ENCODE peak calls at places on chromosomes 7 and 10, in nine cellular contexts. One of them, this sample, is unnamed.

GRCh38 chr7:30717181-30717580 is 34.8 kb upstream of the INMT start:
- DNase-seq in HCT116: peak; percentile 37
- DNase-seq in breast epithelium: no peak
- DNase-seq in transverse colon: no peak
- DNase-seq in endothelial cell of umbilical vein: no peak
- DNase-seq in vagina: no peak
- DNase-seq in SK-N-SH: no peak
- DNase-seq in H1: no peak
- DNase-seq in stomach: no peak
- DNase-seq in this sample: no peak

GRCh38 chr7:154817224-154817896 is 185.6 kb downstream of the PAXIP1 start:
- DNase-seq in vagina: no peak
- DNase-seq in endothelial cell of umbilical vein: no peak
- DNase-seq in HCT116: no peak
- DNase-seq in transverse colon: no peak
- DNase-seq in breast epithelium: no peak
- DNase-seq in H1: no peak
- DNase-seq in SK-N-SH: no peak
- DNase-seq in stomach: no peak
- DNase-seq in this sample: no peak

GRCh38 chr7:45217358-45217757 is 59.8 kb downstream of the RAMP3 start:
- DNase-seq in stomach: no peak
- DNase-seq in endothelial cell of umbilical vein: no peak
- DNase-seq in HCT116: no peak
- DNase-seq in H1: no peak
- DNase-seq in vagina: peak; percentile 49
- DNase-seq in transverse colon: no peak
- DNase-seq in breast epithelium: no peak
- DNase-seq in SK-N-SH: peak; percentile 65
- DNase-seq in this sample: no peak

GRCh38 chr10:30389543-30389942 is 40.5 kb upstream of the MTPAP start:
- DNase-seq in vagina: no peak
- DNase-seq in H1: no peak
- DNase-seq in transverse colon: no peak
- DNase-seq in HCT116: no peak
- DNase-seq in endothelial cell of umbilical vein: no peak
- DNase-seq in breast epithelium: no peak
- DNase-seq in SK-N-SH: no peak
- DNase-seq in stomach: no peak
- DNase-seq in this sample: no peak

GRCh38 chr10:80609331-80609730 is 71.6 kb downstream of the SH2D4B start:
- DNase-seq in H1: no peak
- DNase-seq in transverse colon: no peak
- DNase-seq in HCT116: no peak
- DNase-seq in endothelial cell of umbilical vein: no peak
- DNase-seq in vagina: no peak
- DNase-seq in SK-N-SH: no peak
- DNase-seq in stomach: no peak
- DNase-seq in breast epithelium: no peak
- DNase-seq in this sample: no peak

GRCh38 chr10:21517134-21517982 is 8.1 kb downstream of the SKIDA1 start:
- DNase-seq in SK-N-SH: peak; percentile 78
- DNase-seq in HCT116: no peak
- DNase-seq in vagina: no peak
- DNase-seq in endothelial cell of umbilical vein: peak; percentile 53
- DNase-seq in H1: no peak
- DNase-seq in breast epithelium: no peak
- DNase-seq in stomach: peak; percentile 38
- DNase-seq in transverse colon: no peak
- DNase-seq in this sample: no peak

GRCh38 chr7:142300689-142301088 is 42.8 kb upstream of the PRSS58 start:
- DNase-seq in H1: peak; percentile 53
- DNase-seq in vagina: no peak
- DNase-seq in SK-N-SH: peak; percentile 23
- DNase-seq in endothelial cell of umbilical vein: no peak
- DNase-seq in breast epithelium: no peak
- DNase-seq in HCT116: peak; percentile 28
- DNase-seq in stomach: no peak
- DNase-seq in transverse colon: no peak
- DNase-seq in this sample: peak; percentile 57

GRCh38 chr7:82050134-82050533 is 280.3 kb upstream of the HGF start:
- DNase-seq in H1: no peak
- DNase-seq in vagina: no peak
- DNase-seq in transverse colon: no peak
- DNase-seq in SK-N-SH: no peak
- DNase-seq in endothelial cell of umbilical vein: peak; percentile 66
- DNase-seq in breast epithelium: no peak
- DNase-seq in stomach: no peak
- DNase-seq in HCT116: peak; percentile 59
- DNase-seq in this sample: no peak

DNA sequence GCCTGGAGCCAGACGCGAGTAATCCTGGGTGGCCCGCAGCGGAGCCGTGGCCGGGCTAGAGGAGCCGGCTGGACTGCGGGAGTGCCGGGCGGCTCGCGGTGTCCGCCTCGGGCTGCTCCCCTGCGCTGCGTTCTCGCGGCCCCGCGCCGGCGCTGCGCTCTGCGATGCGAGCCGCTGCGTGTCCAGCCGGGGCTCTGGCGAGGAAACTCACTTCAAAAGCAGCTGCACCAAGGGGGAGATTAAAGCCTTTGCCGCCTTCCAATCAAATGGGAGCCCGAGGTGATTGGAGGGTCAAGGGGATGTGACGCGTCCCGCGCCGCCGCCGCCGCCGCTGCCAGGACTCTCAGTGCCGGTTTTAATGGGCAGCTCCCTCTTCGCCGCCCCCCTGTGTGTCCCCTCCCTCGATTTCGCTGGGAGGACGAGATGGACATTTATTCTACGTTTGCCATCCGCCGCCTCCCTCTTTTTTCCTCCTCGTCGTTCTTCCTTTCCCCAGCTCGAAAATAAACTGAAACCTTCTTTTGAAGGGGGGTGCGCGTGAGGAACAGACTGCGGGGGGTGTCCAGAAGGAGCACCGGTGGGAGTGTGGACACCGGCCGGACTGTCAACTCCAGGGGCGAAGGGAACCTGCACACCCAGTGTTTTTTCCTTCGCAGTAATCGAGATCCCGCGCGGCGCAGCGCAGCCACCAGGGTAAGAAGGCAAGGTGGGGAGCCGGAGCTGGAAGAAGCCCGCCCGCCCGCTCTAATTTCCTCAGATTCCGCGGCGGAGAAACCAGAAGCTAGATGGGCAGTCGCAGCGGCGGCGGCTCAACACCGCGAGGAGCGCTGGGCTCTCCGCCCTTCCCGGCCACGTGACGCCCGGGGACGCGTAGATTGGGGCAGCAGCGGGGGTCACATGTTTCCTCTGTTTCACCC is at the start of gene ZNF503:
- DNase-seq in transverse colon: peak; percentile 94
- DNase-seq in stomach: peak; percentile 97
- DNase-seq in HCT116: peak; percentile 94
- DNase-seq in SK-N-SH: peak; percentile 95
- DNase-seq in endothelial cell of umbilical vein: peak; percentile 97
- DNase-seq in H1: peak; percentile 81
- DNase-seq in breast epithelium: peak; percentile 94
- DNase-seq in vagina: no peak
- DNase-seq in this sample: peak; percentile 99
- TF ChIP-seq POLR2AphosphoS5 in transverse colon: peak; percentile 95
- TF ChIP-seq POLR2AphosphoS5 in stomach: peak; percentile 99
- TF ChIP-seq POLR2AphosphoS5 in HCT116: peak; percentile 99
- TF ChIP-seq POLR2AphosphoS5 in SK-N-SH: peak; percentile 97
- TF ChIP-seq POLR2AphosphoS5 in endothelial cell of umbilical vein: peak; percentile 81
- TF ChIP-seq POLR2AphosphoS5 in H1: no peak
- TF ChIP-seq POLR2AphosphoS5 in breast epithelium: peak; percentile 91
- TF ChIP-seq POLR2AphosphoS5 in vagina: peak; percentile 70
- TF ChIP-seq POLR2AphosphoS5 in this sample: peak; percentile 99

DNA sequence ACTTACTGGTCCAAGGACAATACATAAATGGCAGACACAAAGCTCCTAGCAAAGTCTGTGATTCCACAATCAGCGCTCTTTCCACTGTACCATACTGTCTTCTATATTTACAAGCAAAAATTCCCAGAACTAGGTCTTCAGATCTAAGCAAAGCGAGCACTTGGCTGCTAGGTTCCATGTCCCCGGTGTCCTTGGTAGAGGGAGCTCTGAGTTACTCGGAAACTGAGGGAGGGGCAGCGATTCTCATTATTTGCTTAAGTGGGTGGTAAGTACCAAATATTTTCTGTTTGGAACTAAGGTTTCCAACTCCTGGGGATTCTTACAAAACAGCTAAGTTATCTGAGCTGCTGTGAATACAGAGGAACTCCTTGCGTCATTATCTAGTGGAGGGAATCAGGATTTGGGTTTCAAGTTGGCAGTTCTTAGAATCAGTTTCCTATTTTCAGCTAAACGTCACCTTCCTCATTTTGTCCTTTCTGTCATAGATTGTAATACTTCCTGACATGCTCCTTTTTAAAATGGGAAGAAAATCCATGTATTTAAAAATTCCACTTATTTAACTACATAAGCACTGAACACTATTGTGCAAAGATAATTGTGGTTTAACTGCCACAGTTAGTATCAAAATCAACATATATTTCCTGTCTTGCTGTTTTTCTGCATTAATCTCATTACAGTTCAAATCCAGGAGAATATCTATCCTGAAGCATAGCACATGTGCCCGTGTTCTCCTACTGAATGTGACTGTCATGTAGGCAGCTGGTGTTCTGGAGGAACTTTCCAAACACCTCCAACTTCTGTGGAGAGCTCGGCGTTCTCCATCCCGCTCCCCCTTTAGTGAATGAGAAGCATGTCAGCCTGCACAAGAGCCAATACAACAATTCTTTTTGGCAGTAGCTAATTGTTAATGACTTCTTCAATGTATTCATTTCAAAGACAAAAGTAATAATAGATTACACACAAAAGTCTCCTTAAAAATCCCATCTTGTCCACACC is 76.6 kb upstream of the IKZF1 start:
- DNase-seq in vagina: no peak
- DNase-seq in endothelial cell of umbilical vein: no peak
- DNase-seq in breast epithelium: no peak
- DNase-seq in H1: no peak
- DNase-seq in stomach: no peak
- DNase-seq in HCT116: no peak
- DNase-seq in transverse colon: no peak
- DNase-seq in SK-N-SH: no peak
- DNase-seq in this sample: no peak
- TF ChIP-seq POLR2AphosphoS5 in vagina: no peak
- TF ChIP-seq POLR2AphosphoS5 in endothelial cell of umbilical vein: no peak
- TF ChIP-seq POLR2AphosphoS5 in breast epithelium: no peak
- TF ChIP-seq POLR2AphosphoS5 in H1: no peak
- TF ChIP-seq POLR2AphosphoS5 in stomach: no peak
- TF ChIP-seq POLR2AphosphoS5 in HCT116: no peak
- TF ChIP-seq POLR2AphosphoS5 in transverse colon: no peak
- TF ChIP-seq POLR2AphosphoS5 in SK-N-SH: no peak
- TF ChIP-seq POLR2AphosphoS5 in this sample: no peak

GRCh38 chr7:100745184-100745583 is 11.8 kb downstream of the ZAN start:
- DNase-seq in HCT116: peak; percentile 46
- DNase-seq in SK-N-SH: peak; percentile 82
- DNase-seq in vagina: no peak
- DNase-seq in stomach: peak; percentile 25
- DNase-seq in transverse colon: peak; percentile 17
- DNase-seq in endothelial cell of umbilical vein: peak; percentile 49
- DNase-seq in breast epithelium: no peak
- DNase-seq in H1: no peak
- DNase-seq in this sample: no peak
- TF ChIP-seq POLR2AphosphoS5 in HCT116: no peak
- TF ChIP-seq POLR2AphosphoS5 in SK-N-SH: no peak
- TF ChIP-seq POLR2AphosphoS5 in vagina: no peak
- TF ChIP-seq POLR2AphosphoS5 in stomach: no peak
- TF ChIP-seq POLR2AphosphoS5 in transverse colon: no peak
- TF ChIP-seq POLR2AphosphoS5 in endothelial cell of umbilical vein: no peak
- TF ChIP-seq POLR2AphosphoS5 in breast epithelium: no peak
- TF ChIP-seq POLR2AphosphoS5 in H1: no peak
- TF ChIP-seq POLR2AphosphoS5 in this sample: no peak

GRCh38 chr7:27149817-27150567 is 2.4 kb downstream of the HOXA3 start:
- DNase-seq in endothelial cell of umbilical vein: no peak
- DNase-seq in breast epithelium: peak; percentile 50
- DNase-seq in H1: no peak
- DNase-seq in vagina: no peak
- DNase-seq in transverse colon: peak; percentile 40
- DNase-seq in stomach: no peak
- DNase-seq in SK-N-SH: no peak
- DNase-seq in HCT116: no peak
- DNase-seq in this sample: no peak

GRCh38 chr7:27148031-27148775 is 629 bp upstream of the HOXA6 start:
- DNase-seq in HCT116: no peak
- DNase-seq in H1: no peak
- DNase-seq in stomach: no peak
- DNase-seq in transverse colon: peak; percentile 77
- DNase-seq in breast epithelium: peak; percentile 41
- DNase-seq in endothelial cell of umbilical vein: peak; percentile 76
- DNase-seq in vagina: no peak
- DNase-seq in SK-N-SH: peak; percentile 36
- DNase-seq in this sample: no peak

GRCh38 chr7:27150568-27151340 is 1.6 kb downstream of the HOXA3 start:
- DNase-seq in H1: no peak
- DNase-seq in HCT116: no peak
- DNase-seq in transverse colon: peak; percentile 86
- DNase-seq in endothelial cell of umbilical vein: peak; percentile 91
- DNase-seq in vagina: no peak
- DNase-seq in breast epithelium: peak; percentile 73
- DNase-seq in stomach: peak; percentile 60
- DNase-seq in SK-N-SH: peak; percentile 96
- DNase-seq in this sample: no peak

GRCh38 chr7:27147211-27148030 is at the start of gene HOXA6:
- DNase-seq in endothelial cell of umbilical vein: peak; percentile 76
- DNase-seq in SK-N-SH: peak; percentile 47
- DNase-seq in H1: no peak
- DNase-seq in transverse colon: peak; percentile 81
- DNase-seq in breast epithelium: peak; percentile 75
- DNase-seq in HCT116: no peak
- DNase-seq in stomach: peak; percentile 53
- DNase-seq in vagina: no peak
- DNase-seq in this sample: no peak

DNA sequence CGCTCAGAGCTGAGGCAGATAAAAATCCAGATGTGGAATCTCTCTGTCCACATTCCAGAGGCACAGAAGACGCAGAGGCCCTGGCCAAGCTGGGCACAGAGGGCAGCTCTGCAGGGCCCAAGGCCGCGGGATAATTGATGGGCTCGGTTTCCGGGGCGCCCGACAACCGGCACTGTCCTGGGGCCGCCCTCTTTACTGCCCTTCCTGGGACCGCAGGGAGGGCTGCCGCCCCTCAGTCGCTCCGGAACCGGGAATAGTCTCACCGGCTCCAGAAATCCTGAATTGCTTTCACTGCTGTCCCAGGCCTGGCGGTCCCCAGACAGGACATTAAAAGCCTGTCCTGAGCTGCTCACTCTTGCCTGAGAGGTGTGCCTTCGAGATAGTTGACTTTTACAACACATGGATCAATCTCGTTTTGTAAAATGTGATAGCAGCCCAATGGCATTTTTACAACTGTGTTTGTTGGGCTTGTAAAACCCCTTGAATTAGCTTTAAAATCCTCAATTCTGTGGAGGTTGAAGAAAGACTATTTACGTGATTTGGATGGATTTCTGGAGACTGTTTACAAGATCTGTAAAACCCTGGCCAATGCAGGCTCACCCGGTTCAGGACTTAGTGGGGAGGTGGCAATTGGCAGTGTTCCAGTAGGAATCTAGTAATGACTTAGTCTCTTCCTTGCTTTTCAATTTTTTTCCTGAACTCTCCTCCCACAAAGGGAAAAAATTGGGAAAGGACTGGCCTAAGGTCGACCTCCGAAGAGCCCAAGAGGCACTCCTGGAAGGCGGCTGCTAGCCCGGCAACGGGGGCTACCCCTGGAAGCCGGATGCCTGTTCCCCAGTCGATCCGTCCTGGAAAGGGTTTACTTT is 1.4 kb upstream of the HOXA6 start:
- DNase-seq in breast epithelium: peak; percentile 42
- DNase-seq in SK-N-SH: no peak
- DNase-seq in HCT116: no peak
- DNase-seq in vagina: no peak
- DNase-seq in endothelial cell of umbilical vein: peak; percentile 74
- DNase-seq in transverse colon: peak; percentile 57
- DNase-seq in H1: no peak
- DNase-seq in stomach: no peak
- DNase-seq in this sample: no peak
- TF ChIP-seq POLR2AphosphoS5 in breast epithelium: no peak
- TF ChIP-seq POLR2AphosphoS5 in SK-N-SH: no peak
- TF ChIP-seq POLR2AphosphoS5 in HCT116: no peak
- TF ChIP-seq POLR2AphosphoS5 in vagina: no peak
- TF ChIP-seq POLR2AphosphoS5 in endothelial cell of umbilical vein: no peak
- TF ChIP-seq POLR2AphosphoS5 in transverse colon: peak; percentile 34
- TF ChIP-seq POLR2AphosphoS5 in H1: no peak
- TF ChIP-seq POLR2AphosphoS5 in stomach: no peak
- TF ChIP-seq POLR2AphosphoS5 in this sample: no peak